ENCODE peak calls at places on chromosomes 2 and 18, in eight cellular contexts. H is progenitor cell of endocrine pancreas, U is hepatocyte, J is GM12864, G is GM13977, L is AG09309, K is WTC11, B is epithelial cell of esophagus. I is an unnamed sample.

GRCh38 chr2:215736653-215737290 is 276.6 kb downstream of the MREG start:
- DNase-seq in B (peak), G (no peak), H (no peak), J (no peak), K (peak), U (no peak), L (peak), I (no peak)

GRCh38 chr2:127174176-127174575 is 45.9 kb downstream of the CYP27C1 start:
- DNase-seq in J (no peak), H (no peak), U (peak), G (no peak), B (no peak), K (peak), L (no peak), I (no peak)

GRCh38 chr2:217653240-217653639 is 349.6 kb downstream of the TNS1 start:
- DNase-seq in B (peak), G (no peak), L (peak), U (peak), J (no peak), H (no peak), K (no peak), I (no peak)

GRCh38 chr2:142124706-142125105 is 6.1 kb downstream of the LRP1B start:
- DNase-seq in J (no peak), K (no peak), L (no peak), G (no peak), H (no peak), U (no peak), B (no peak), I (no peak)

GRCh38 chr18:57781128-57781463 is 22.0 kb downstream of the ATP8B1 start:
- DNase-seq in J (no peak), G (no peak), B (no peak), U (no peak), H (no peak), L (no peak), K (no peak), I (no peak)

GRCh38 chr2:230411484-230412368 is 4.3 kb upstream of the SP100 start:
- DNase-seq in L (peak), G (peak), J (peak), U (peak), B (peak), K (peak), H (peak), I (peak)

GRCh38 chr2:70808983-70809958 is 11.1 kb downstream of the CLEC4F start:
- DNase-seq in L (no peak), J (no peak), G (no peak), B (no peak), U (no peak), K (no peak), H (no peak), I (no peak)

GRCh38 chr18:42045346-42045745 is 90.3 kb downstream of the PIK3C3 start:
- DNase-seq in G (no peak), B (peak), U (peak), J (no peak), L (no peak), K (no peak), H (no peak), I (no peak)

GRCh38 chr2:193103064-193103463 is 908.3 kb upstream of the TMEFF2 start:
- DNase-seq in J (no peak), U (peak), K (no peak), B (peak), H (no peak), L (no peak), G (no peak), I (no peak)

GRCh38 chr18:55633032-55633431 is 45.0 kb upstream of the TCF4 start:
- DNase-seq in B (peak), H (no peak), U (no peak), L (no peak), K (no peak), G (no peak), J (no peak), I (no peak)

GRCh38 chr2:55140316-55141219 is 90.3 kb upstream of the RTN4 start:
- DNase-seq in J (no peak), K (no peak), H (no peak), L (no peak), U (no peak), G (no peak), B (no peak), I (no peak)

GRCh38 chr2:190545756-190546385 is 11.3 kb upstream of the NEMP2 start:
- DNase-seq in L (no peak), B (no peak), K (no peak), U (no peak), G (no peak), H (no peak), J (no peak), I (no peak)

GRCh38 chr2:48414980-48415764 is 114.8 kb upstream of the STON1 start:
- DNase-seq in K (no peak), B (no peak), U (no peak), H (no peak), J (no peak), L (no peak), G (no peak), I (no peak)

GRCh38 chr2:164620873-164621760 is at the start of gene GRB14:
- DNase-seq in L (no peak), U (peak), H (peak), K (peak), B (peak), G (peak), J (no peak), I (no peak)

GRCh38 chr2:88038263-88039105 is 17.1 kb downstream of the KRCC1 start:
- DNase-seq in L (peak), H (no peak), G (no peak), J (no peak), B (peak), U (peak), K (no peak), I (no peak)

GRCh38 chr2:3242747-3243369 is 134.8 kb downstream of the EIPR1 start:
- DNase-seq in G (no peak), K (no peak), U (no peak), H (no peak), J (no peak), B (no peak), L (no peak), I (no peak)

GRCh38 chr18:6561029-6561861 is 146.5 kb upstream of the L3MBTL4 start:
- DNase-seq in L (no peak), U (peak), J (no peak), B (no peak), G (no peak), K (no peak), H (no peak), I (no peak)

GRCh38 chr2:54667726-54668650 is 55.5 kb upstream of the EML6 start:
- DNase-seq in B (no peak), K (no peak), L (no peak), H (no peak), U (no peak), J (no peak), G (no peak), I (no peak)

GRCh38 chr2:186841940-186842339 is 7.0 kb downstream of the ZSWIM2 start:
- DNase-seq in H (no peak), J (no peak), K (no peak), L (no peak), G (no peak), B (no peak), U (no peak), I (no peak)

GRCh38 chr18:57077786-57078552 is 68.9 kb upstream of the BOD1L2 start:
- DNase-seq in J (peak), L (no peak), B (no peak), H (no peak), G (peak), K (no peak), U (no peak), I (no peak)

GRCh38 chr2:227655454-227655853 is 11.2 kb upstream of the SCYGR5 start:
- DNase-seq in J (no peak), L (peak), B (peak), H (no peak), K (no peak), G (no peak), U (peak), I (no peak)

GRCh38 chr2:55418512-55419235 is 982 bp downstream of the CCDC88A start:
- DNase-seq in G (peak), K (no peak), H (no peak), L (no peak), B (peak), U (no peak), J (no peak), I (no peak)

GRCh38 chr18:79949571-79950439 is 1.6 kb downstream of the SLC66A2 start:
- DNase-seq in J (no peak), G (peak), B (no peak), U (no peak), K (no peak), H (no peak), L (no peak), I (no peak)

GRCh38 chr2:159736048-159736447 is 23.7 kb downstream of the MARCHF7 start:
- DNase-seq in U (no peak), H (no peak), J (no peak), B (peak), G (no peak), K (no peak), L (no peak), I (no peak)

GRCh38 chr2:213980883-213981282 is 430.0 kb upstream of the VWC2L start:
- DNase-seq in G (no peak), K (no peak), L (no peak), U (no peak), B (peak), H (no peak), J (no peak), I (no peak)

GRCh38 chr2:163175294-163175693 is 336.7 kb upstream of the KCNH7 start:
- DNase-seq in G (no peak), U (no peak), B (no peak), K (no peak), H (no peak), L (no peak), J (no peak), I (no peak)

GRCh38 chr2:20213651-20214565 is 11.0 kb downstream of the SDC1 start:
- DNase-seq in H (no peak), L (no peak), J (no peak), B (peak), K (no peak), G (peak), U (peak), I (no peak)

GRCh38 chr2:218282173-218282991 is 9.9 kb downstream of the TMBIM1 start:
- DNase-seq in J (no peak), B (peak), G (no peak), H (no peak), U (peak), K (no peak), L (no peak), I (no peak)

GRCh38 chr2:222452422-222452950 is 28.1 kb downstream of the SGPP2 start:
- DNase-seq in H (no peak), B (peak), U (no peak), K (no peak), L (no peak), G (no peak), J (no peak), I (no peak)

GRCh38 chr2:85431787-85432186 is 13.3 kb downstream of the SH2D6 start:
- DNase-seq in L (no peak), H (no peak), J (no peak), B (no peak), G (no peak), U (no peak), K (no peak), I (no peak)

GRCh38 chr2:157840568-157841156 is 35.5 kb downstream of the ACVR1 start:
- DNase-seq in G (no peak), H (no peak), B (no peak), U (peak), L (no peak), J (no peak), K (peak), I (no peak)

GRCh38 chr2:235496239-235496621 is 2.4 kb downstream of the AGAP1 start:
- DNase-seq in G (no peak), H (no peak), B (peak), K (no peak), L (no peak), U (no peak), J (no peak), I (no peak)

GRCh38 chr2:85257359-85258193 is 70.2 kb downstream of the TGOLN2 start:
- DNase-seq in L (no peak), J (no peak), K (no peak), G (no peak), H (no peak), U (no peak), B (no peak), I (no peak)

GRCh38 chr2:26477911-26478253 is at the start of gene OTOF:
- DNase-seq in J (no peak), L (peak), U (peak), G (no peak), B (peak), H (no peak), K (no peak), I (no peak)

GRCh38 chr2:24435391-24436316 is 55.4 kb upstream of the NCOA1 start:
- DNase-seq in B (no peak), U (peak), J (no peak), G (no peak), K (no peak), H (no peak), L (no peak), I (no peak)

DNA sequence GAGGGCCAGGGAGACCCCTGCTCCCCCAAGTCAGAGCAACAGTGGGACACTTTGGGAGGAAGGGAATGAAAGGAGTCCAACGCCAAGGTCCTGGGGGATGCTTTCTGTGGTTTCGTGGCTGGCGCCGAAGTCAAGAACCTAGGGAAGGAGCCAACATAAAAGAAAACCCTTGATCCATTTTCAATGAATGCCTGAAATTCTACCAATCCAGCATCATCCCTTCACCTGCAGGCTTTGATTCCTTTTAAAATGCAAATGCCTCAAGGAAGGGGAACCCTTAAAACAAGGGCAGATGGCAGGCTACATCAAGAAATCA is 123.4 kb upstream of the SLC1A4 start:
- DNase-seq in J (no peak), U (no peak), H (no peak), B (no peak), L (no peak), K (no peak), G (no peak), I (no peak)
- TF ChIP-seq CTCF in J (no peak), U (no peak), H (peak), B (no peak), L (no peak), K (no peak), G (no peak), I (peak)

DNA sequence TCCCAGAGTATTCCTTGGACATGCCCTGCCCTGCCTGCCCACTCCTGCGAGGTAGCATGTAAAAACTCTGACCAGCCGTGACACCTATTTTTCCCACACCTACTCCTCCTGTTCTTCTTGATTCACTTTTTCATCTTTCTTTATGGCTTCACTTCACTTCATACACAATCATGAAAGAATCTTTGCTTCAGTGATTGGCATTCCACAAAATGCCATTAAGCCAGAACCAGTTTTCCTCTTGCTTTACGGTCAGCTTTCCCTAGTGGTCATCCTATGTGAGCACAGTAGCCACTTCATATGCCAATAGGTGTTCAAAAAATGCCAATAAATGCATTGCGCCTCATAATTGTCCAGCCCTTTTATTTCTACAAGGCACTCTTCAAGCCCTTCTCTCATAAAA is 42.5 kb upstream of the SETBP1 start:
- DNase-seq in K (no peak), G (no peak), B (no peak), H (no peak), L (no peak), U (no peak), J (no peak), I (no peak)
- TF ChIP-seq CTCF in K (no peak), G (no peak), B (no peak), H (no peak), L (no peak), U (no peak), J (no peak), I (no peak)

GRCh38 chr18:36419913-36420531 is 122.5 kb downstream of the FHOD3 start:
- DNase-seq in B (peak), L (no peak), G (peak), K (no peak), H (no peak), J (no peak), U (peak), I (no peak)
- TF ChIP-seq CTCF in B (peak), L (no peak), G (no peak), K (no peak), H (no peak), J (peak), U (no peak), I (no peak)

GRCh38 chr2:66494708-66495107 is 59.8 kb downstream of the MEIS1 start:
- DNase-seq in U (no peak), K (no peak), J (no peak), L (peak), H (no peak), B (peak), G (no peak), I (no peak)

GRCh38 chr2:66498597-66498910 is 63.6 kb downstream of the MEIS1 start:
- DNase-seq in G (no peak), U (no peak), B (no peak), H (no peak), L (no peak), K (no peak), J (no peak), I (no peak)

GRCh38 chr2:66497706-66498596 is 63.0 kb downstream of the MEIS1 start:
- DNase-seq in G (no peak), H (no peak), J (no peak), U (no peak), K (no peak), B (no peak), L (no peak), I (no peak)

GRCh38 chr2:66496680-66497420 is 61.9 kb downstream of the MEIS1 start:
- DNase-seq in K (no peak), G (no peak), B (no peak), J (no peak), U (no peak), L (no peak), H (no peak), I (no peak)

DNA sequence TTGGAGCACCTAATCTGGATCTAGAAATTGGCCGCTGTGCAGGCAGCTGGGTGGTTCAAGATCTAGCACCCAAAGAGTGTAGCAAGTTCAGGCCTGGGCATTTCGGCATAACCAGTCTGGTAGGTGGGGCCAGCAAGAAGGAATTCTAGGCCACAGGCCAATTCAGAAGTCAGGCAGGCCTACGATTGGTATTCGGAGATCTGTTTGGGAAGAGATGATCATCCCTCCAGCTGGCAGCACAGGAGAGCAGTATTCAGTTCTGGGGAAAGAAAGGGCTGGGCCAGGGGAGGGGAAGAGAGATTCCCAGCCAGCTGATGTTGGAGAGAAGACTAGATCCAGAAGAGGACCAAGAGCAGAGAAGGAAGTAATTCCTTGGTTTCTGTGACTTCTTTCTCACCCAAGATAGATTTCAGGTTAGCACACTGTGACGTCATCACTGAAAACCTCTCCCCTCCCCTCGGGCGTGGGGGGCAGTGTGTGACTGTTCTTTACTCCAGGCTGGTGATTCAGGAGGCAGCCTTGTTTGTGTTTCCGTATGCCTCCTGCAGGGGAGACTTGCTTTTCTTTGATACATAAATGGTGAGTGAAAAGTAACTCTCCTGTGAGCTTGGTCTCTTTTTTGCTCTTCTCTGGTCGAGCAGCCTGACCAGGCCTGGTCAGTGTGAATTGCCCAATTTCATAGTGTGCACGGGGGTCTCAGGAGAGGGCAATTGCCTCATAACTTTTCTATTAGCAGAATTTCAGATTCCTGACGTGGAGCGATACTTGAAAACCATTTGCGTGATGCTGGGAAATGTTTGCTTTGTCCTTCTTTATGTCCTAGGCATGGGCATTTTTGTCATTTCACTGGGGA is 61.1 kb downstream of the MEIS1 start:
- DNase-seq in G (no peak), L (peak), K (peak), J (no peak), B (peak), U (peak), H (no peak), I (no peak)
- TF ChIP-seq CTCF in G (no peak), L (peak), K (no peak), J (no peak), B (peak), U (peak), H (peak), I (no peak)

DNA sequence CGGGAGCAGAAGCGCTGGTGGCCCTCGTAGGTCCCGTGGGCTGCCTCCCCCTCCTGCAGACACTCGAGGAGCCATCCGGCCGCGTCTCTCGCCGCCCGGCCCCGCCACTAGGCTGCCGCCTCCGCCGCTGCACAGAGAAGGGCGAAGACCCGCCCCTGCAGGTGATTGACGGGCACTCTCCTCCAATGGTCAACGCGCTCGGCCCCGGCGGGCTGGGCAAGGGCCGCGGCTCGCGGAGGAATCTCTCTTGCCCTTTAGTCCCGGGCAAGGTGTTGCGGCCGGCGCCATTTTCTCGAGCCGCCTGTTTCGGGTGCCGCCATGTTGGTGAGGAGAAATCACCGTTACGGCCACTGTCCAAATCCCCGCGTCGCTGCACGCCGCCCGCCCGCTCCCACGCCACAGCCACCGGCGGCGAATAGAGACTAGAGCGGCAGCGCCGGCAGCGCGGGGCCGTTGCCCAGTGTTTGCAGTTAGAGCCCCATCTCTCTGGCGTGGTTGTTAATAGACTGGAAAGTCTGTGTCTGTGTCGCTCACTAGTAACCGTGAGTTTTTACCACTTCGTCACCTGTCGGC is at the start of gene ZC3H6:
- DNase-seq in G (peak), J (peak), H (peak), K (peak), B (peak), L (peak), U (peak), I (peak)
- TF ChIP-seq CTCF in G (peak), J (no peak), H (no peak), K (no peak), B (no peak), L (peak), U (no peak), I (peak)

GRCh38 chr2:12416600-12416999 is 300.1 kb upstream of the TRIB2 start:
- DNase-seq in G (no peak), U (peak), B (peak), H (no peak), K (no peak), J (peak), L (peak), I (peak)
- TF ChIP-seq CTCF in G (peak), U (peak), B (peak), H (peak), K (no peak), J (peak), L (peak), I (peak)

DNA sequence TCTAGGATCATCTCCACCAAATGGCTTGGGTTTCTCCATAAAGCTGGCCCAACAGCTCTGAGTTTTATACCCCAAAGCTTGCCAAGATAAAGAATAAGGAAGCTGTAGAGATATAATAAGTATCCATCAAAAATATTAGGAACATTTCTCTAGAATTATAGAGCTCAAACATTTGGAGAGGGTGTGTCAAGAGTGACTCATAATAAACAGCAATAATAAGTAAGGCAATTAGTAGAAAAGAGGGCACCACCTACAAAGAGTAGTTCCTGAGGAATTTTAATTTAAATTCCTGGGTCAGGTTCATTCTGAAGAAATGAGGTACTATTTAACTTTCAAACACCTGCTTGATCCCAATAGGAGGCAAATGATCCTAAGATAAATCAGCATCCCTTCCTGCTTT is 41.4 kb upstream of the NCKAP5 start:
- DNase-seq in K (no peak), J (no peak), G (no peak), U (no peak), L (no peak), H (no peak), B (peak), I (no peak)
- TF ChIP-seq CTCF in K (no peak), J (no peak), G (no peak), U (no peak), L (no peak), H (no peak), B (no peak), I (no peak)